ENCODE peak calls at places on chromosomes 16 and 17, in seven cellular contexts. L is heart left ventricle, K is thoracic aorta, R is cardiac fibroblast, E is IMR-90, X is pancreas, G is upper lobe of right lung. S is an unnamed sample.

GRCh38 chr16:86367291-86368072 is 142.8 kb upstream of the FOXF1 start:
- DNase-seq in L (no peak), K (no peak), R (no peak), E (no peak), X (no peak), G (no peak), S (no peak)

GRCh38 chr16:81623365-81624102 is 155.6 kb upstream of the PLCG2 start:
- DNase-seq in L (peak; percentile 29), K (no peak), R (peak; percentile 68), E (peak; percentile 43), X (no peak), G (no peak), S (no peak)

GRCh38 chr17:79042421-79043190 is 18.6 kb downstream of the C1QTNF1 start:
- DNase-seq in L (peak; percentile 83), K (no peak), R (peak; percentile 78), E (peak; percentile 59), X (peak; percentile 82), G (peak; percentile 89), S (peak; percentile 74)

GRCh38 chr17:19418312-19418992 is 7.4 kb downstream of the RNF112 start:
- DNase-seq in L (no peak), K (no peak), R (peak; percentile 70), E (peak; percentile 62), X (no peak), G (no peak), S (no peak)

GRCh38 chr16:13419589-13419988 is 500.4 kb upstream of the ERCC4 start:
- DNase-seq in L (no peak), K (no peak), R (no peak), E (no peak), X (no peak), G (no peak), S (no peak)

GRCh38 chr17:31533546-31534155 is 142.2 kb downstream of the RAB11FIP4 start:
- DNase-seq in L (no peak), K (no peak), R (peak; percentile 76), E (peak; percentile 88), X (no peak), G (no peak), S (no peak)

GRCh38 chr17:48928876-48929811 is 15.5 kb downstream of the SNF8 start:
- DNase-seq in L (no peak), K (no peak), R (no peak), E (no peak), X (no peak), G (no peak), S (no peak)

GRCh38 chr16:77599793-77600415 is 122.4 kb upstream of the NUDT7 start:
- DNase-seq in L (no peak), K (no peak), R (peak; percentile 46), E (peak; percentile 47), X (no peak), G (no peak), S (no peak)

GRCh38 chr17:46770818-46771600 is 47.5 kb downstream of the WNT3 start:
- DNase-seq in L (no peak), K (no peak), R (peak; percentile 46), E (peak; percentile 23), X (peak; percentile 51), G (peak; percentile 80), S (no peak)

GRCh38 chr16:46918905-46919792 is 35.0 kb downstream of the GPT2 start:
- DNase-seq in L (no peak), K (no peak), R (no peak), E (no peak), X (peak; percentile 92), G (no peak), S (no peak)
- TF ChIP-seq CTCF in L (no peak), K (no peak), R (no peak), E (no peak), X (no peak), G (no peak), S (no peak)

GRCh38 chr17:44095647-44096496 is 25.3 kb downstream of the G6PC3 start:
- DNase-seq in L (peak; percentile 77), K (no peak), R (peak; percentile 96), E (peak; percentile 93), X (no peak), G (peak; percentile 73), S (peak; percentile 68)
- TF ChIP-seq CTCF in L (peak; percentile 25), K (no peak), R (peak; percentile 27), E (peak; percentile 39), X (no peak), G (no peak), S (no peak)

GRCh38 chr16:58339452-58339938 is 44.7 kb upstream of the PRSS54 start:
- DNase-seq in L (no peak), K (no peak), R (peak; percentile 51), E (no peak), X (no peak), G (no peak), S (no peak)
- TF ChIP-seq CTCF in L (peak; percentile 31), K (no peak), R (peak; percentile 25), E (peak; percentile 23), X (no peak), G (no peak), S (peak; percentile 21)

GRCh38 chr17:73133911-73134649 is 30.7 kb upstream of the SSTR2 start:
- DNase-seq in L (no peak), K (no peak), R (no peak), E (no peak), X (no peak), G (no peak), S (no peak)
- TF ChIP-seq CTCF in L (no peak), K (no peak), R (no peak), E (no peak), X (no peak), G (no peak), S (no peak)

DNA sequence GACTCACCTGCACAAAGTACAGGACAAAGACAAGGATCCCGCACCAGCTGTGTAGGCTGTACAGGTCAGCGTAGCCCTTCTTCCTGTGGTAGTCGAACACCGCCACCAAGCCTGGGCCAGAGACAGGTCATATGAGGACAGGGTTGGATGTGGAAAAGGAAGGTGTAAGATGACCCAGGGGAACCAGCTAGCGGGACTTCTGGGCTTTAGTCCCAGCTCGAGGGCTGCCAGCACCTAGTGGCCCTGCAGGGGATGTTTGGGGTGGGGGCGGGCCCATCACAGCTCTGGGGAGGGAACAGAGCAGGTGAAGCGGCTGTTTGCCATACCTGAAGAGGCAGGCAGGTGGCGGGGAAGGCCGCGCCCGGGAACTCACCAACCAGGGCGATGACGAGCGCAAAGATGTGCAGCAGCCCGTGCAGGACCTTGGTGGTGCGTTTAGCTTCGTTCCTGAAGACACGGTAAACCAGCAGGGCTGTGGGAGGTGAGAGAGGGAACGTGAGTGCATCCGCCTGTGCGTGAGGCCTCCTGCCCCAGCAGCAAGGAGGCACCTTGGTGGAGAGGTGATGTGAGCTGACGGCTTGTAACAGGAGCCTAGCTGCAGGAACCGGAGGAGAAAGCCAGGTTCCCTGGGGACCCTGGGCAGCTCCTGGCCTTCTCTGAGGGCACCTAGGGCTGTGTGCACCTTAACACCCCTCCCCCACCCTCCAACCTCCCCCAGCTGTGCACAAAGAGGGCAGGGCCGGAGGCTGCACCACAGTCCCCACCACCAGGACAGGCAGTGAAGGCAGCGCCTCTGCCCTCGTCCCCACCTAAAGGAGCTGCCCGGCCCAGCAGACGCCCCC is 10.2 kb downstream of the CYB561 start:
- DNase-seq in L (no peak), K (no peak), R (no peak), E (no peak), X (peak; percentile 75), G (peak; percentile 77), S (no peak)
- TF ChIP-seq CTCF in L (no peak), K (no peak), R (no peak), E (no peak), X (no peak), G (peak; percentile 8), S (no peak)

GRCh38 chr17:82350182-82351030 is 8.6 kb upstream of the TEX19 start:
- DNase-seq in L (no peak), K (no peak), R (no peak), E (no peak), X (no peak), G (no peak), S (peak; percentile 49)
- TF ChIP-seq CTCF in L (no peak), K (no peak), R (no peak), E (no peak), X (no peak), G (peak; percentile 7), S (no peak)

GRCh38 chr16:22075776-22076175 is 16.6 kb upstream of the VWA3A start:
- DNase-seq in L (no peak), K (no peak), R (no peak), E (peak; percentile 19), X (no peak), G (no peak), S (no peak)

GRCh38 chr16:22078656-22079055 is 13.7 kb upstream of the VWA3A start:
- DNase-seq in L (no peak), K (no peak), R (no peak), E (no peak), X (no peak), G (no peak), S (no peak)

GRCh38 chr16:22077700-22078313 is 14.5 kb upstream of the VWA3A start:
- DNase-seq in L (no peak), K (no peak), R (peak; percentile 79), E (peak; percentile 60), X (peak; percentile 48), G (no peak), S (peak; percentile 48)

GRCh38 chr16:22073350-22073749 is 19.0 kb upstream of the VWA3A start:
- DNase-seq in L (no peak), K (no peak), R (peak; percentile 12), E (peak; percentile 15), X (no peak), G (no peak), S (no peak)

GRCh38 chr16:22075043-22075757 is 17.1 kb upstream of the VWA3A start:
- DNase-seq in L (no peak), K (no peak), R (no peak), E (peak; percentile 75), X (no peak), G (no peak), S (no peak)
- TF ChIP-seq CTCF in L (no peak), K (no peak), R (no peak), E (no peak), X (no peak), G (no peak), S (no peak)

DNA sequence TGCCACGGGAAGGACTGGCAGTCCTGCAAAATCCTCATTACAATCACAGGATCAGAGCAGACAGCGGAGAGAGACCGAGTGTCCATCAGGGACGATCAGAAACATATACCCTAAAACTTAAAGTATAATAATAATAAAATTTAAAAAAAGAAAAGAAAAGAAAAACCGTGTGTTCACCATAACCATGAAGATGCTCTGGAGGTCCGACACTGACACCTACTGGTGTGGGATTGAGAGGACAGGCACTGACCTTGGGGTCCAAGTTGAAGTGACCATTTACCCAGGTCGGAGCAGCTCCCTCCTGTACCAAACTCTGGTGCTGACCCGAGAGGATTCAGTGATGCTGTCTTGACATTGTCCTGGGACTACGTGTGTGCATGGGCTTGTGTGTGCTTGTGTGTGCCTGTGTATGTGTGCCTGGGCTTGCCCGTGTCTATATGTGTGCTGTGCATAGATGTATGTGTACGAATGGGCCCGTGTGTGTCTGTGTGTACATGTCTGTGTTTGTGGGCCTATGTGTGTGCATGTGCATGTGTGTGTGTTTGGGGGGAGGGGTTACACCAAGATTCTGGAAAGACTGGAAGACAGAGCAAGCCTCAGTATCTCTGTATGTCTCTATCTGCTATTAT is 10.0 kb upstream of the CD300LD start:
- DNase-seq in L (no peak), K (no peak), R (peak; percentile 57), E (peak; percentile 15), X (no peak), G (no peak), S (no peak)
- TF ChIP-seq CTCF in L (peak; percentile 36), K (no peak), R (peak; percentile 54), E (peak; percentile 41), X (peak; percentile 30), G (peak; percentile 65), S (peak; percentile 64)